ENCODE peak calls at places on chromosomes 7 and 10, in nine cellular contexts. K is AG08395; M is CD4-positive, alpha-beta memory T cell; L is stimulated activated naive CD8-positive, alpha-beta T cell treated with anti-CD3 and anti-CD28 coated beads, Interleukin-15, Interleukin-2, amounts not matched to agents 100 U/mL and 50 U/mL, for 24 hours; T is HCT116; U is ACHN; R is astrocyte of the hippocampus; Q is omental fat pad; B is activated naive CD4-positive, alpha-beta T cell treated with anti-CD3 and anti-CD28 coated beads, Interleukin-2, amount 10 ng/mL, durations not matched to agents 7 days and 5 days. V is an unnamed sample.

GRCh38 chr10:52434734-52435133 is 120.7 kb downstream of the DKK1 start:
- DNase-seq in U (no peak), B (no peak), R (no peak), L (no peak), T (no peak), K (no peak), M (no peak), Q (no peak), V (no peak)

GRCh38 chr10:19930936-19931859 is 115.0 kb downstream of the PLXDC2 start:
- DNase-seq in T (no peak), L (no peak), U (peak), B (no peak), R (peak), M (no peak), K (peak), Q (no peak), V (no peak)

GRCh38 chr7:128869138-128869943 is 6.7 kb downstream of the ATP6V1F start:
- DNase-seq in B (peak), T (no peak), R (peak), L (peak), U (peak), Q (no peak), K (peak), M (peak), V (no peak)

GRCh38 chr10:19749185-19749729 is 67.0 kb upstream of the PLXDC2 start:
- DNase-seq in U (no peak), Q (no peak), R (peak), B (no peak), L (no peak), M (no peak), K (peak), T (no peak), V (no peak)

GRCh38 chr10:94567714-94568520 is 22.3 kb downstream of the HELLS start:
- DNase-seq in L (no peak), R (no peak), T (no peak), U (peak), M (no peak), B (no peak), K (no peak), Q (no peak), V (no peak)

GRCh38 chr7:67301667-67302066 is 305.0 kb downstream of the TYW1 start:
- DNase-seq in U (peak), T (no peak), L (no peak), M (no peak), B (no peak), Q (no peak), R (peak), K (no peak), V (no peak)

GRCh38 chr10:123301077-123301875 is 147.1 kb downstream of the BUB3 start:
- DNase-seq in U (peak), K (peak), M (no peak), L (no peak), T (no peak), Q (no peak), B (no peak), R (peak), V (no peak)

GRCh38 chr7:151830121-151830815 is 46.6 kb downstream of the PRKAG2 start:
- DNase-seq in M (no peak), L (no peak), T (no peak), U (no peak), R (no peak), Q (no peak), K (no peak), B (no peak), V (no peak)

GRCh38 chr7:37318541-37318940 is 130.1 kb downstream of the ELMO1 start:
- DNase-seq in M (peak), T (no peak), R (no peak), L (no peak), U (no peak), Q (no peak), B (no peak), K (no peak), V (peak)

GRCh38 chr10:7738536-7739407 is 35.7 kb downstream of the ITIH2 start:
- DNase-seq in Q (no peak), B (no peak), K (no peak), L (no peak), M (no peak), T (no peak), U (no peak), R (no peak), V (no peak)

GRCh38 chr10:101482568-101482967 is 105.5 kb downstream of the POLL start:
- DNase-seq in L (no peak), U (no peak), T (no peak), K (no peak), B (no peak), R (no peak), M (no peak), Q (no peak), V (no peak)